ENCODE peak calls at places on chromosomes 13 and 19, in four cellular contexts. One of them, this sample, is unnamed.

GRCh38 chr19:2167896-2168618 is 4.3 kb downstream of the DOT1L start:
- DNase-seq in stimulated activated CD4-positive, alpha-beta T cell treated with anti-CD3 and anti-CD28 coated beads, Interleukin-4, amount 100 ng/mL, for 24 hours: no peak
- DNase-seq in tibial nerve: no peak
- DNase-seq in EH: peak; percentile 77
- DNase-seq in this sample: no peak

GRCh38 chr13:82747948-82748347 is 1134.3 kb downstream of the SLITRK1 start:
- DNase-seq in stimulated activated CD4-positive, alpha-beta T cell treated with anti-CD3 and anti-CD28 coated beads, Interleukin-4, amount 100 ng/mL, for 24 hours: no peak
- DNase-seq in EH: peak; percentile 82
- DNase-seq in tibial nerve: no peak
- DNase-seq in this sample: peak; percentile 27

GRCh38 chr13:76882431-76882830 is 3.8 kb downstream of the KCTD12 start:
- DNase-seq in EH: peak; percentile 37
- DNase-seq in stimulated activated CD4-positive, alpha-beta T cell treated with anti-CD3 and anti-CD28 coated beads, Interleukin-4, amount 100 ng/mL, for 24 hours: no peak
- DNase-seq in tibial nerve: no peak
- DNase-seq in this sample: no peak

GRCh38 chr19:42032428-42032827 is 37.6 kb downstream of the GRIK5 start:
- DNase-seq in stimulated activated CD4-positive, alpha-beta T cell treated with anti-CD3 and anti-CD28 coated beads, Interleukin-4, amount 100 ng/mL, for 24 hours: no peak
- DNase-seq in EH: no peak
- DNase-seq in tibial nerve: no peak
- DNase-seq in this sample: no peak

GRCh38 chr19:2494447-2495129 is 18.7 kb downstream of the GADD45B start:
- DNase-seq in tibial nerve: peak; percentile 60
- DNase-seq in EH: peak; percentile 86
- DNase-seq in stimulated activated CD4-positive, alpha-beta T cell treated with anti-CD3 and anti-CD28 coated beads, Interleukin-4, amount 100 ng/mL, for 24 hours: peak; percentile 54
- DNase-seq in this sample: no peak

GRCh38 chr13:52051400-52051799 is 26.9 kb downstream of the UTP14C start:
- DNase-seq in EH: no peak
- DNase-seq in stimulated activated CD4-positive, alpha-beta T cell treated with anti-CD3 and anti-CD28 coated beads, Interleukin-4, amount 100 ng/mL, for 24 hours: no peak
- DNase-seq in tibial nerve: no peak
- DNase-seq in this sample: no peak

GRCh38 chr13:109314101-109314500 is 472.3 kb downstream of the IRS2 start:
- DNase-seq in EH: no peak
- DNase-seq in tibial nerve: no peak
- DNase-seq in stimulated activated CD4-positive, alpha-beta T cell treated with anti-CD3 and anti-CD28 coated beads, Interleukin-4, amount 100 ng/mL, for 24 hours: no peak
- DNase-seq in this sample: no peak

GRCh38 chr13:64925284-64925683 is 2304.9 kb downstream of the PCDH9 start:
- DNase-seq in stimulated activated CD4-positive, alpha-beta T cell treated with anti-CD3 and anti-CD28 coated beads, Interleukin-4, amount 100 ng/mL, for 24 hours: no peak
- DNase-seq in EH: peak; percentile 42
- DNase-seq in tibial nerve: no peak
- DNase-seq in this sample: no peak

GRCh38 chr19:13334801-13335481 is 171.3 kb downstream of the CACNA1A start:
- DNase-seq in tibial nerve: no peak
- DNase-seq in EH: no peak
- DNase-seq in stimulated activated CD4-positive, alpha-beta T cell treated with anti-CD3 and anti-CD28 coated beads, Interleukin-4, amount 100 ng/mL, for 24 hours: no peak
- DNase-seq in this sample: no peak

GRCh38 chr13:31214379-31214778 is 14.6 kb downstream of the B3GLCT start:
- DNase-seq in stimulated activated CD4-positive, alpha-beta T cell treated with anti-CD3 and anti-CD28 coated beads, Interleukin-4, amount 100 ng/mL, for 24 hours: no peak
- DNase-seq in EH: peak; percentile 22
- DNase-seq in tibial nerve: no peak
- DNase-seq in this sample: no peak

GRCh38 chr13:37747071-37747612 is 122.4 kb downstream of the TRPC4 start:
- DNase-seq in stimulated activated CD4-positive, alpha-beta T cell treated with anti-CD3 and anti-CD28 coated beads, Interleukin-4, amount 100 ng/mL, for 24 hours: no peak
- DNase-seq in tibial nerve: no peak
- DNase-seq in EH: peak; percentile 88
- DNase-seq in this sample: peak; percentile 34

GRCh38 chr19:13243971-13244370 is 93.8 kb downstream of the IER2 start:
- DNase-seq in stimulated activated CD4-positive, alpha-beta T cell treated with anti-CD3 and anti-CD28 coated beads, Interleukin-4, amount 100 ng/mL, for 24 hours: no peak
- DNase-seq in EH: no peak
- DNase-seq in tibial nerve: no peak
- DNase-seq in this sample: no peak

GRCh38 chr19:47272448-47273312 is 2.0 kb upstream of the INAFM1 start:
- DNase-seq in stimulated activated CD4-positive, alpha-beta T cell treated with anti-CD3 and anti-CD28 coated beads, Interleukin-4, amount 100 ng/mL, for 24 hours: no peak
- DNase-seq in EH: no peak
- DNase-seq in tibial nerve: peak; percentile 32
- DNase-seq in this sample: no peak

GRCh38 chr19:13579388-13580060 is 73.2 kb upstream of the CACNA1A start:
- DNase-seq in EH: peak; percentile 34
- DNase-seq in stimulated activated CD4-positive, alpha-beta T cell treated with anti-CD3 and anti-CD28 coated beads, Interleukin-4, amount 100 ng/mL, for 24 hours: no peak
- DNase-seq in tibial nerve: no peak
- DNase-seq in this sample: peak; percentile 16